ENCODE peak calls at places on chromosome 19, in seven cellular contexts. C, N, E, U, Z, F and Q are unnamed samples.

GRCh38 chr19:57276430-57276829 is 3.9 kb upstream of the ZNF460 start:
- DNase-seq in C (no peak), N (no peak), E (no peak), U (no peak), Z (no peak), F (no peak), Q (no peak)

GRCh38 chr19:4139614-4140236 is 13.7 kb upstream of the CREB3L3 start:
- DNase-seq in C (peak; percentile 77), N (peak; percentile 85), E (no peak), U (peak; percentile 55), Z (peak; percentile 15), F (peak; percentile 74), Q (peak; percentile 91)

GRCh38 chr19:19606021-19606420 is 12.5 kb downstream of the PBX4 start:
- DNase-seq in C (peak; percentile 48), N (no peak), E (no peak), U (no peak), Z (no peak), F (no peak), Q (no peak)

GRCh38 chr19:1748115-1748702 is 5.1 kb upstream of the ONECUT3 start:
- DNase-seq in C (peak; percentile 66), N (no peak), E (no peak), U (no peak), Z (no peak), F (no peak), Q (peak; percentile 76)

GRCh38 chr19:15291089-15291488 is 41.2 kb downstream of the BRD4 start:
- DNase-seq in C (no peak), N (no peak), E (no peak), U (no peak), Z (no peak), F (no peak), Q (no peak)

GRCh38 chr19:15247107-15248014 is 15.1 kb upstream of the EPHX3 start:
- DNase-seq in C (no peak), N (no peak), E (no peak), U (no peak), Z (no peak), F (peak; percentile 59), Q (no peak)

GRCh38 chr19:11091343-11092153 is 2.3 kb downstream of the LDLR start:
- DNase-seq in C (peak; percentile 44), N (peak; percentile 14), E (peak; percentile 98), U (no peak), Z (peak; percentile 60), F (peak; percentile 57), Q (no peak)

GRCh38 chr19:53088091-53088490 is 15.1 kb downstream of the ZNF160 start:
- DNase-seq in C (no peak), N (no peak), E (no peak), U (no peak), Z (no peak), F (no peak), Q (no peak)

GRCh38 chr19:16496613-16496983 is 404 bp downstream of the C19orf44 start:
- DNase-seq in C (no peak), N (no peak), E (peak; percentile 10), U (no peak), Z (no peak), F (no peak), Q (no peak)

GRCh38 chr19:15614507-15615379 is at the start of gene CYP4F8:
- DNase-seq in C (no peak), N (no peak), E (no peak), U (no peak), Z (no peak), F (no peak), Q (no peak)

GRCh38 chr19:48478339-48479061 is 9.3 kb downstream of the CYTH2 start:
- DNase-seq in C (no peak), N (no peak), E (no peak), U (no peak), Z (no peak), F (no peak), Q (no peak)

GRCh38 chr19:6826281-6826920 is 53.9 kb downstream of the VAV1 start:
- DNase-seq in C (no peak), N (no peak), E (no peak), U (no peak), Z (no peak), F (no peak), Q (no peak)

GRCh38 chr19:1624458-1624857 is 19.2 kb upstream of the UQCR11 start:
- DNase-seq in C (peak; percentile 58), N (peak; percentile 47), E (no peak), U (no peak), Z (no peak), F (peak; percentile 53), Q (peak; percentile 77)

GRCh38 chr19:46256855-46257254 is 27.3 kb downstream of the IGFL1 start:
- DNase-seq in C (no peak), N (no peak), E (no peak), U (no peak), Z (no peak), F (no peak), Q (no peak)

GRCh38 chr19:5447700-5448311 is 7.4 kb upstream of the ZNRF4 start:
- DNase-seq in C (no peak), N (no peak), E (no peak), U (no peak), Z (no peak), F (no peak), Q (no peak)

GRCh38 chr19:11370744-11371143 is 3.7 kb upstream of the SWSAP1 start:
- DNase-seq in C (no peak), N (no peak), E (no peak), U (no peak), Z (no peak), F (no peak), Q (no peak)

GRCh38 chr19:3176715-3177501 is 1.7 kb upstream of the S1PR4 start:
- DNase-seq in C (peak; percentile 64), N (no peak), E (no peak), U (no peak), Z (no peak), F (peak; percentile 80), Q (no peak)

GRCh38 chr19:49858591-49858985 is 7.6 kb downstream of the PTOV1 start:
- DNase-seq in C (no peak), N (no peak), E (no peak), U (no peak), Z (no peak), F (no peak), Q (no peak)

GRCh38 chr19:38670921-38671398 is 23.5 kb downstream of the ACTN4 start:
- DNase-seq in C (no peak), N (no peak), E (no peak), U (no peak), Z (no peak), F (no peak), Q (no peak)

GRCh38 chr19:43997631-43998290 is 5.0 kb upstream of the ZNF230 start:
- DNase-seq in C (no peak), N (no peak), E (no peak), U (no peak), Z (no peak), F (no peak), Q (no peak)

GRCh38 chr19:30287973-30288372 is 84.2 kb upstream of the ZNF536 start:
- DNase-seq in C (no peak), N (no peak), E (no peak), U (no peak), Z (no peak), F (no peak), Q (no peak)

GRCh38 chr19:10936661-10937084 is 8.1 kb downstream of the TIMM29 start:
- DNase-seq in C (peak; percentile 79), N (no peak), E (peak; percentile 69), U (peak; percentile 84), Z (no peak), F (peak; percentile 78), Q (peak; percentile 68)

GRCh38 chr19:5618591-5618990 is 4.0 kb downstream of the SAFB2 start:
- DNase-seq in C (no peak), N (no peak), E (no peak), U (no peak), Z (no peak), F (no peak), Q (no peak)

GRCh38 chr19:51020988-51021651 is 1.6 kb upstream of the KLK10 start:
- DNase-seq in C (peak; percentile 22), N (no peak), E (peak; percentile 11), U (peak; percentile 35), Z (no peak), F (peak; percentile 51), Q (no peak)

GRCh38 chr19:49104229-49104864 is 9.8 kb upstream of the LIN7B start:
- DNase-seq in C (no peak), N (no peak), E (no peak), U (no peak), Z (no peak), F (no peak), Q (no peak)

GRCh38 chr19:48858984-48859710 is 9.3 kb downstream of the PLEKHA4 start:
- DNase-seq in C (peak; percentile 71), N (peak; percentile 70), E (no peak), U (no peak), Z (no peak), F (no peak), Q (peak; percentile 83)

GRCh38 chr19:41811981-41812380 is 15.6 kb downstream of the CEACAM3 start:
- DNase-seq in C (no peak), N (no peak), E (no peak), U (no peak), Z (no peak), F (no peak), Q (no peak)

GRCh38 chr19:18634612-18635290 is 2.1 kb upstream of the KLHL26 start:
- DNase-seq in C (no peak), N (no peak), E (no peak), U (no peak), Z (no peak), F (no peak), Q (no peak)

GRCh38 chr19:961866-962620 is 22.1 kb upstream of the WDR18 start:
- DNase-seq in C (no peak), N (no peak), E (no peak), U (no peak), Z (no peak), F (peak; percentile 87), Q (no peak)

GRCh38 chr19:6181119-6181518 is 45.7 kb downstream of the ACSBG2 start:
- DNase-seq in C (no peak), N (no peak), E (no peak), U (no peak), Z (no peak), F (no peak), Q (no peak)

GRCh38 chr19:13689050-13689449 is 75.3 kb upstream of the MRI1 start:
- DNase-seq in C (peak; percentile 37), N (no peak), E (no peak), U (peak; percentile 12), Z (no peak), F (peak; percentile 27), Q (no peak)

GRCh38 chr19:16661480-16662034 is 618 bp downstream of the TMEM38A start:
- DNase-seq in C (peak; percentile 87), N (no peak), E (no peak), U (peak; percentile 20), Z (no peak), F (peak; percentile 14), Q (peak; percentile 55)

GRCh38 chr19:19661675-19662251 is 1.7 kb downstream of the ATP13A1 start:
- DNase-seq in C (peak; percentile 97), N (no peak), E (no peak), U (no peak), Z (no peak), F (peak; percentile 14), Q (peak; percentile 82)

GRCh38 chr19:34481861-34482379 is 362 bp downstream of the WTIP start:
- DNase-seq in C (no peak), N (no peak), E (no peak), U (no peak), Z (no peak), F (peak; percentile 82), Q (peak; percentile 45)